ENCODE peak calls at places on chromosomes 2 and 18, in eight cellular contexts. Q, I, K, Z, A, C, P and O are unnamed samples.

GRCh38 chr2:147297820-147298219 is 547.0 kb upstream of the ACVR2A start:
- DNase-seq in Z (peak), C (peak), K (peak), I (peak), Q (no peak), P (no peak), A (no peak), O (no peak)

GRCh38 chr2:233416199-233416598 is 61.9 kb downstream of the DGKD start:
- DNase-seq in P (no peak), Z (no peak), A (no peak), I (no peak), Q (no peak), C (no peak), K (no peak), O (no peak)

GRCh38 chr2:45435316-45435715 is 175.8 kb downstream of the SRBD1 start:
- DNase-seq in C (no peak), P (no peak), A (no peak), Z (no peak), I (no peak), Q (no peak), K (no peak), O (peak)

GRCh38 chr2:16034975-16035746 is 94.8 kb downstream of the MYCN start:
- DNase-seq in A (no peak), C (no peak), Q (no peak), P (no peak), I (no peak), Z (no peak), K (no peak), O (no peak)

GRCh38 chr2:48397846-48398245 is 132.1 kb upstream of the STON1 start:
- DNase-seq in Q (no peak), A (no peak), Z (no peak), P (no peak), K (no peak), C (no peak), I (no peak), O (no peak)

GRCh38 chr2:222794585-222795579 is 66.0 kb upstream of the ACSL3 start:
- DNase-seq in I (no peak), Q (no peak), C (no peak), K (no peak), A (no peak), Z (no peak), P (no peak), O (no peak)

GRCh38 chr2:104844813-104845551 is 8.9 kb upstream of the POU3F3 start:
- DNase-seq in Q (no peak), C (no peak), I (no peak), K (no peak), Z (no peak), P (peak), A (peak), O (no peak)

GRCh38 chr2:18630101-18630500 is 40.7 kb upstream of the NT5C1B start:
- DNase-seq in C (no peak), Z (no peak), A (no peak), K (no peak), I (no peak), Q (no peak), P (no peak), O (peak)

GRCh38 chr18:29651121-29651675 is 1391.3 kb downstream of the DSC3 start:
- DNase-seq in P (no peak), K (no peak), A (no peak), Z (no peak), Q (no peak), C (no peak), I (no peak), O (no peak)

GRCh38 chr2:10045561-10046355 is 2.4 kb downstream of the KLF11 start:
- DNase-seq in Q (no peak), A (no peak), Z (no peak), P (peak), I (no peak), C (no peak), K (no peak), O (no peak)

GRCh38 chr2:148282201-148282600 is 261.3 kb downstream of the MBD5 start:
- DNase-seq in A (no peak), P (no peak), K (no peak), I (no peak), Q (no peak), C (no peak), Z (no peak), O (no peak)